ENCODE peak calls at places on chromosomes 6 and 20, in five cellular contexts. D, J, U, V and Z are unnamed samples.
A peak's percentile ranks its signal among the peaks of the same experiment; 100 is the strongest.

GRCh38 chr6:33668914-33669313 is 42.6 kb downstream of the UQCC2 start:
- DNase-seq in D (no peak), J (peak; percentile 76), U (no peak), V (peak; percentile 81), Z (no peak)

GRCh38 chr6:42404494-42404893 is 47.2 kb downstream of the TRERF1 start:
- DNase-seq in D (no peak), J (peak; percentile 90), U (peak; percentile 82), V (no peak), Z (peak; percentile 47)

GRCh38 chr20:48052492-48052870 is 267.2 kb upstream of the SULF2 start:
- DNase-seq in D (no peak), J (peak; percentile 83), U (no peak), V (no peak), Z (no peak)

GRCh38 chr6:161021543-161021942 is 30.0 kb downstream of the MAP3K4 start:
- DNase-seq in D (no peak), J (no peak), U (no peak), V (no peak), Z (no peak)

GRCh38 chr6:81487489-81487888 is 265.0 kb downstream of the TENT5A start:
- DNase-seq in D (peak; percentile 18), J (no peak), U (no peak), V (no peak), Z (no peak)

GRCh38 chr6:30826961-30827342 is 57.4 kb upstream of the DDR1 start:
- DNase-seq in D (no peak), J (peak; percentile 61), U (no peak), V (no peak), Z (no peak)

GRCh38 chr20:62918830-62919229 is 7.5 kb downstream of the DIDO1 start:
- DNase-seq in D (no peak), J (no peak), U (no peak), V (peak; percentile 29), Z (no peak)

GRCh38 chr6:105911106-105911629 is 175.0 kb upstream of the PRDM1 start:
- DNase-seq in D (no peak), J (no peak), U (no peak), V (no peak), Z (no peak)

GRCh38 chr6:47631248-47632196 is 66.9 kb upstream of the ADGRF4 start:
- DNase-seq in D (no peak), J (peak; percentile 92), U (peak; percentile 55), V (no peak), Z (peak; percentile 11)

GRCh38 chr20:48633620-48634257 is 194.1 kb downstream of the PREX1 start:
- DNase-seq in D (no peak), J (no peak), U (no peak), V (peak; percentile 13), Z (no peak)

GRCh38 chr6:35302604-35303218 is 5.1 kb downstream of the DEF6 start:
- DNase-seq in D (peak; percentile 36), J (peak; percentile 60), U (peak; percentile 31), V (peak; percentile 73), Z (no peak)

GRCh38 chr6:34414999-34415858 is 10.6 kb downstream of the RPS10 start:
- DNase-seq in D (no peak), J (peak; percentile 72), U (peak; percentile 38), V (no peak), Z (peak; percentile 55)

GRCh38 chr6:81480139-81480538 is 272.3 kb downstream of the TENT5A start:
- DNase-seq in D (no peak), J (peak; percentile 73), U (no peak), V (no peak), Z (peak; percentile 17)

GRCh38 chr6:41257369-41258195 is 28.9 kb downstream of the TREM1 start:
- DNase-seq in D (no peak), J (peak; percentile 73), U (no peak), V (no peak), Z (peak; percentile 62)

GRCh38 chr20:24754691-24755090 is 194.4 kb upstream of the CST7 start:
- DNase-seq in D (no peak), J (no peak), U (no peak), V (no peak), Z (no peak)

GRCh38 chr6:381742-382461 is 9.7 kb upstream of the IRF4 start:
- DNase-seq in D (no peak), J (no peak), U (no peak), V (no peak), Z (no peak)

GRCh38 chr6:122839477-122839876 is 50.4 kb downstream of the SMPDL3A start:
- DNase-seq in D (no peak), J (peak; percentile 78), U (peak; percentile 63), V (no peak), Z (peak; percentile 61)

GRCh38 chr6:157455028-157455714 is 74.2 kb downstream of the ZDHHC14 start:
- DNase-seq in D (no peak), J (no peak), U (no peak), V (no peak), Z (no peak)

GRCh38 chr6:50185006-50185405 is 135.3 kb upstream of the DEFB112 start:
- DNase-seq in D (no peak), J (no peak), U (no peak), V (no peak), Z (no peak)

GRCh38 chr6:86963352-86963751 is 26.0 kb downstream of the HTR1E start:
- DNase-seq in D (no peak), J (peak; percentile 32), U (no peak), V (no peak), Z (no peak)

GRCh38 chr6:124057448-124057847 is 253.8 kb downstream of the NKAIN2 start:
- DNase-seq in D (no peak), J (no peak), U (no peak), V (no peak), Z (no peak)

GRCh38 chr6:168865-169455 is 123.3 kb upstream of the DUSP22 start:
- DNase-seq in D (no peak), J (peak; percentile 81), U (peak; percentile 38), V (no peak), Z (no peak)

GRCh38 chr20:37341632-37342031 is 4.3 kb upstream of the SRC start:
- DNase-seq in D (no peak), J (no peak), U (no peak), V (no peak), Z (no peak)

GRCh38 chr6:112331306-112331705 is 15.8 kb upstream of the RFPL4B start:
- DNase-seq in D (no peak), J (no peak), U (no peak), V (no peak), Z (no peak)

GRCh38 chr6:170186909-170187668 is 103.8 kb downstream of the DLL1 start:
- DNase-seq in D (no peak), J (no peak), U (no peak), V (no peak), Z (no peak)

GRCh38 chr20:41152108-41152757 is 14.9 kb downstream of the PLCG1 start:
- DNase-seq in D (no peak), J (no peak), U (no peak), V (no peak), Z (no peak)

GRCh38 chr20:41155267-41155666 is 17.9 kb downstream of the PLCG1 start:
- DNase-seq in D (no peak), J (no peak), U (no peak), V (no peak), Z (no peak)

GRCh38 chr20:41158082-41158625 is 20.8 kb downstream of the PLCG1 start:
- DNase-seq in D (no peak), J (no peak), U (no peak), V (no peak), Z (no peak)

GRCh38 chr20:41151134-41151869 is 14.0 kb downstream of the PLCG1 start:
- DNase-seq in D (no peak), J (no peak), U (no peak), V (peak; percentile 28), Z (no peak)

GRCh38 chr20:41154436-41155176 is 17.3 kb downstream of the PLCG1 start:
- DNase-seq in D (peak; percentile 55), J (no peak), U (no peak), V (no peak), Z (no peak)
- H3K27ac ChIP-seq in D (peak overlapping the region; percentile 57), J (no peak overlapping the region), U (no peak overlapping the region), V (peak overlapping the region; percentile 41), Z (no peak overlapping the region)

GRCh38 chr6:141677598-141678211 is 455.0 kb upstream of the GJE1 start:
- DNase-seq in D (no peak), J (peak; percentile 63), U (peak; percentile 40), V (no peak), Z (peak; percentile 24)

GRCh38 chr6:141675957-141676356 is 456.8 kb upstream of the GJE1 start:
- DNase-seq in D (no peak), J (peak; percentile 37), U (peak; percentile 18), V (no peak), Z (no peak)
- TF ChIP-seq CTCF in D (peak; percentile 14), J (peak; percentile 62), U (peak; percentile 24), V (no peak), Z (peak; percentile 24)

GRCh38 chr20:54347216-54347833 is 128.1 kb upstream of the DOK5 start:
- DNase-seq in D (no peak), J (no peak), U (no peak), V (no peak), Z (no peak)

GRCh38 chr20:54343634-54344033 is 131.8 kb upstream of the DOK5 start:
- DNase-seq in D (no peak), J (no peak), U (no peak), V (no peak), Z (no peak)

GRCh38 chr20:54345301-54345724 is 130.1 kb upstream of the DOK5 start:
- DNase-seq in D (no peak), J (peak; percentile 84), U (peak; percentile 7), V (no peak), Z (peak; percentile 45)

GRCh38 chr20:54345817-54346216 is 129.6 kb upstream of the DOK5 start:
- DNase-seq in D (no peak), J (no peak), U (no peak), V (no peak), Z (no peak)

DNA sequence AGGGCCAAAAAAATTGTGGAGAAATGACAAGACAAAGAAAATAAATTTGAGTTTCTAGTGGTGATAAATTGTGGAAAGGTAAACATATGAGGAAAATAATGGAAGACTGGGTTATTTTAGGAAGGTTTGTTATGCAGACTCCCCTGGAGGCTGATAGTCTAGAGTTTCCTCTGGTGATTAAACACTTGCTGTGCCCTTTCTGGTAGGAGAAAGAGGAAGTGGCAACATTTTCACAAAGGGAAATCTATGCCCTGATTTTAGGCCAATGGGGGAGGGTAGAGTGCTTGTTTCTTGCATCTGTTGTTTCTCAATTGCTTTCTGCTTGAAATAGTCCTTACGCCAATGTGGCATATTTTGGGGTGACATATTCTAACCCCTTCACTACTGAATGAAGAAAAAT is 129.1 kb upstream of the DOK5 start:
- DNase-seq in D (no peak), J (no peak), U (no peak), V (no peak), Z (no peak)
- H3K27me3 ChIP-seq in D (no peaks in the 10 kb centered on the region), J (peaks cover 19% of the 10 kb centered on the region), U (no peaks in the 10 kb centered on the region), V (no peaks in the 10 kb centered on the region), Z (no peaks in the 10 kb centered on the region)

GRCh38 chr6:155014715-155015300 is 19.7 kb downstream of the TIAM2 start:
- DNase-seq in D (no peak), J (peak; percentile 45), U (no peak), V (no peak), Z (peak; percentile 56)
- H3K27ac ChIP-seq in D (no peak overlapping the region), J (no peak overlapping the region), U (no peak overlapping the region), V (no peak overlapping the region), Z (no peak overlapping the region)